ENCODE peak calls at places on chromosomes 16 and 17, in eight cellular contexts. One of them, this sample, is unnamed.

GRCh38 chr17:80678621-80679020 is 134.0 kb downstream of the RPTOR start:
- DNase-seq in neural crest cell: peak; percentile 20
- DNase-seq in OCI-LY7: no peak
- DNase-seq in GM03348: peak; percentile 19
- DNase-seq in activated CD8-positive, alpha-beta T cell treated with anti-CD3 and anti-CD28 coated beads for 36 hours: peak; percentile 79
- DNase-seq in transverse colon: no peak
- DNase-seq in H9: peak; percentile 52
- DNase-seq in endothelial cell: no peak
- DNase-seq in this sample: peak; percentile 26

GRCh38 chr16:88437367-88437964 is 15.6 kb upstream of the ZFPM1 start:
- DNase-seq in OCI-LY7: peak; percentile 71
- DNase-seq in activated CD8-positive, alpha-beta T cell treated with anti-CD3 and anti-CD28 coated beads for 36 hours: peak; percentile 74
- DNase-seq in GM03348: peak; percentile 69
- DNase-seq in H9: peak; percentile 88
- DNase-seq in transverse colon: peak; percentile 63
- DNase-seq in endothelial cell: peak; percentile 75
- DNase-seq in neural crest cell: peak; percentile 69
- DNase-seq in this sample: no peak

GRCh38 chr17:9522074-9522473 is 53.5 kb downstream of the STX8 start:
- DNase-seq in H9: no peak
- DNase-seq in neural crest cell: peak; percentile 10
- DNase-seq in OCI-LY7: peak; percentile 24
- DNase-seq in GM03348: peak; percentile 78
- DNase-seq in activated CD8-positive, alpha-beta T cell treated with anti-CD3 and anti-CD28 coated beads for 36 hours: peak; percentile 12
- DNase-seq in endothelial cell: peak; percentile 30
- DNase-seq in transverse colon: no peak
- DNase-seq in this sample: peak; percentile 69

GRCh38 chr16:85262558-85263196 is 150.4 kb upstream of the CIBAR2 start:
- DNase-seq in GM03348: no peak
- DNase-seq in H9: no peak
- DNase-seq in neural crest cell: no peak
- DNase-seq in activated CD8-positive, alpha-beta T cell treated with anti-CD3 and anti-CD28 coated beads for 36 hours: no peak
- DNase-seq in endothelial cell: no peak
- DNase-seq in OCI-LY7: no peak
- DNase-seq in transverse colon: no peak
- DNase-seq in this sample: no peak

GRCh38 chr17:39196820-39197331 is 593 bp downstream of the CACNB1 start:
- DNase-seq in endothelial cell: no peak
- DNase-seq in transverse colon: peak; percentile 53
- DNase-seq in activated CD8-positive, alpha-beta T cell treated with anti-CD3 and anti-CD28 coated beads for 36 hours: peak; percentile 35
- DNase-seq in GM03348: peak; percentile 68
- DNase-seq in OCI-LY7: peak; percentile 62
- DNase-seq in H9: peak; percentile 73
- DNase-seq in neural crest cell: no peak
- DNase-seq in this sample: peak; percentile 28

GRCh38 chr17:6526362-6527152 is 29.8 kb downstream of the PITPNM3 start:
- DNase-seq in OCI-LY7: peak; percentile 5
- DNase-seq in endothelial cell: no peak
- DNase-seq in activated CD8-positive, alpha-beta T cell treated with anti-CD3 and anti-CD28 coated beads for 36 hours: no peak
- DNase-seq in neural crest cell: no peak
- DNase-seq in transverse colon: no peak
- DNase-seq in GM03348: no peak
- DNase-seq in H9: peak; percentile 24
- DNase-seq in this sample: no peak

GRCh38 chr16:21194771-21195301 is 16.5 kb downstream of the ZP2 start:
- DNase-seq in endothelial cell: no peak
- DNase-seq in GM03348: peak; percentile 18
- DNase-seq in neural crest cell: no peak
- DNase-seq in H9: no peak
- DNase-seq in transverse colon: no peak
- DNase-seq in activated CD8-positive, alpha-beta T cell treated with anti-CD3 and anti-CD28 coated beads for 36 hours: no peak
- DNase-seq in OCI-LY7: no peak
- DNase-seq in this sample: peak; percentile 30

GRCh38 chr17:37194208-37194607 is 181.6 kb upstream of the C17orf78 start:
- DNase-seq in endothelial cell: no peak
- DNase-seq in GM03348: no peak
- DNase-seq in activated CD8-positive, alpha-beta T cell treated with anti-CD3 and anti-CD28 coated beads for 36 hours: no peak
- DNase-seq in transverse colon: no peak
- DNase-seq in H9: no peak
- DNase-seq in neural crest cell: no peak
- DNase-seq in OCI-LY7: peak; percentile 4
- DNase-seq in this sample: no peak

GRCh38 chr17:17913695-17914332 is 58.4 kb downstream of the TOM1L2 start:
- DNase-seq in OCI-LY7: peak; percentile 21
- DNase-seq in transverse colon: peak; percentile 88
- DNase-seq in neural crest cell: no peak
- DNase-seq in H9: peak; percentile 92
- DNase-seq in GM03348: peak; percentile 92
- DNase-seq in activated CD8-positive, alpha-beta T cell treated with anti-CD3 and anti-CD28 coated beads for 36 hours: peak; percentile 72
- DNase-seq in endothelial cell: no peak
- DNase-seq in this sample: peak; percentile 87

GRCh38 chr16:85611205-85611454 is 2.0 kb upstream of the GSE1 start:
- DNase-seq in endothelial cell: no peak
- DNase-seq in transverse colon: no peak
- DNase-seq in H9: no peak
- DNase-seq in GM03348: peak; percentile 62
- DNase-seq in OCI-LY7: peak; percentile 45
- DNase-seq in activated CD8-positive, alpha-beta T cell treated with anti-CD3 and anti-CD28 coated beads for 36 hours: no peak
- DNase-seq in neural crest cell: no peak
- DNase-seq in this sample: no peak

GRCh38 chr17:15382866-15383265 is 41.5 kb upstream of the TEKT3 start:
- DNase-seq in neural crest cell: no peak
- DNase-seq in GM03348: no peak
- DNase-seq in H9: no peak
- DNase-seq in activated CD8-positive, alpha-beta T cell treated with anti-CD3 and anti-CD28 coated beads for 36 hours: no peak
- DNase-seq in endothelial cell: no peak
- DNase-seq in transverse colon: no peak
- DNase-seq in OCI-LY7: no peak
- DNase-seq in this sample: no peak

GRCh38 chr16:60646631-60647030 is 1389.6 kb downstream of the CDH8 start:
- DNase-seq in GM03348: no peak
- DNase-seq in neural crest cell: no peak
- DNase-seq in endothelial cell: no peak
- DNase-seq in OCI-LY7: no peak
- DNase-seq in transverse colon: no peak
- DNase-seq in H9: no peak
- DNase-seq in activated CD8-positive, alpha-beta T cell treated with anti-CD3 and anti-CD28 coated beads for 36 hours: no peak
- DNase-seq in this sample: no peak

GRCh38 chr17:41511716-41512115 is 6.3 kb upstream of the KRT13 start:
- DNase-seq in endothelial cell: no peak
- DNase-seq in GM03348: no peak
- DNase-seq in H9: no peak
- DNase-seq in transverse colon: no peak
- DNase-seq in activated CD8-positive, alpha-beta T cell treated with anti-CD3 and anti-CD28 coated beads for 36 hours: no peak
- DNase-seq in neural crest cell: no peak
- DNase-seq in OCI-LY7: no peak
- DNase-seq in this sample: no peak

GRCh38 chr17:33811006-33811760 is 443.9 kb upstream of the CCL2 start:
- DNase-seq in OCI-LY7: no peak
- DNase-seq in neural crest cell: no peak
- DNase-seq in GM03348: no peak
- DNase-seq in transverse colon: no peak
- DNase-seq in H9: no peak
- DNase-seq in endothelial cell: no peak
- DNase-seq in activated CD8-positive, alpha-beta T cell treated with anti-CD3 and anti-CD28 coated beads for 36 hours: no peak
- DNase-seq in this sample: no peak

GRCh38 chr17:43927101-43927935 is 15.0 kb downstream of the PPY start:
- DNase-seq in activated CD8-positive, alpha-beta T cell treated with anti-CD3 and anti-CD28 coated beads for 36 hours: peak; percentile 63
- DNase-seq in neural crest cell: no peak
- DNase-seq in GM03348: no peak
- DNase-seq in H9: no peak
- DNase-seq in endothelial cell: no peak
- DNase-seq in OCI-LY7: no peak
- DNase-seq in transverse colon: peak; percentile 37
- DNase-seq in this sample: no peak

GRCh38 chr16:85052536-85052935 is 24.9 kb downstream of the KIAA0513 start:
- DNase-seq in H9: no peak
- DNase-seq in endothelial cell: no peak
- DNase-seq in OCI-LY7: no peak
- DNase-seq in transverse colon: no peak
- DNase-seq in activated CD8-positive, alpha-beta T cell treated with anti-CD3 and anti-CD28 coated beads for 36 hours: no peak
- DNase-seq in neural crest cell: no peak
- DNase-seq in GM03348: no peak
- DNase-seq in this sample: no peak

GRCh38 chr17:52681486-52681885 is 523.0 kb upstream of the CA10 start:
- DNase-seq in H9: no peak
- DNase-seq in GM03348: no peak
- DNase-seq in neural crest cell: no peak
- DNase-seq in transverse colon: no peak
- DNase-seq in activated CD8-positive, alpha-beta T cell treated with anti-CD3 and anti-CD28 coated beads for 36 hours: no peak
- DNase-seq in endothelial cell: no peak
- DNase-seq in OCI-LY7: no peak
- DNase-seq in this sample: no peak

GRCh38 chr16:2838928-2839327 is 8.8 kb downstream of the ZG16B start:
- DNase-seq in activated CD8-positive, alpha-beta T cell treated with anti-CD3 and anti-CD28 coated beads for 36 hours: peak; percentile 77
- DNase-seq in H9: peak; percentile 91
- DNase-seq in transverse colon: peak; percentile 69
- DNase-seq in endothelial cell: peak; percentile 77
- DNase-seq in neural crest cell: peak; percentile 58
- DNase-seq in OCI-LY7: peak; percentile 74
- DNase-seq in GM03348: peak; percentile 89
- DNase-seq in this sample: peak; percentile 79

GRCh38 chr17:66514227-66514806 is 211.9 kb downstream of the PRKCA start:
- DNase-seq in GM03348: peak; percentile 19
- DNase-seq in neural crest cell: no peak
- DNase-seq in activated CD8-positive, alpha-beta T cell treated with anti-CD3 and anti-CD28 coated beads for 36 hours: peak; percentile 41
- DNase-seq in OCI-LY7: no peak
- DNase-seq in endothelial cell: no peak
- DNase-seq in H9: no peak
- DNase-seq in transverse colon: no peak
- DNase-seq in this sample: no peak

GRCh38 chr16:86042996-86043725 is 144.2 kb downstream of the IRF8 start:
- DNase-seq in neural crest cell: no peak
- DNase-seq in GM03348: no peak
- DNase-seq in transverse colon: no peak
- DNase-seq in activated CD8-positive, alpha-beta T cell treated with anti-CD3 and anti-CD28 coated beads for 36 hours: no peak
- DNase-seq in H9: no peak
- DNase-seq in OCI-LY7: no peak
- DNase-seq in endothelial cell: no peak
- DNase-seq in this sample: no peak

This sample was measured in AG10803.